ENCODE peak calls at places on chromosomes 13 and 19, in four cellular contexts. One of them, this sample, is unnamed.
A peak's percentile ranks its signal among the peaks of the same experiment; 100 is the strongest.

GRCh38 chr13:99947666-99948065 is 23.9 kb downstream of the ZIC5 start:
- DNase-seq in Peyer's patch: no peak
- DNase-seq in hepatocyte: no peak
- DNase-seq in lung: no peak
- DNase-seq in this sample: no peak

GRCh38 chr19:1183543-1184172 is 9.6 kb upstream of the SBNO2 start:
- DNase-seq in Peyer's patch: no peak
- DNase-seq in hepatocyte: peak; percentile 88
- DNase-seq in lung: no peak
- DNase-seq in this sample: peak; percentile 93

GRCh38 chr19:18278521-18279265 is 2.7 kb downstream of the JUND start:
- DNase-seq in Peyer's patch: peak; percentile 45
- DNase-seq in lung: no peak
- DNase-seq in hepatocyte: no peak
- DNase-seq in this sample: peak; percentile 37

GRCh38 chr13:27270594-27271520 is at the start of gene RASL11A:
- DNase-seq in Peyer's patch: peak; percentile 69
- DNase-seq in hepatocyte: peak; percentile 94
- DNase-seq in lung: peak; percentile 85
- DNase-seq in this sample: peak; percentile 87

GRCh38 chr19:34120846-34121639 is 51.3 kb upstream of the LSM14A start:
- DNase-seq in lung: no peak
- DNase-seq in hepatocyte: peak; percentile 48
- DNase-seq in Peyer's patch: no peak
- DNase-seq in this sample: peak; percentile 62

GRCh38 chr13:113981201-113981605 is 7.3 kb upstream of the C13orf46 start:
- DNase-seq in hepatocyte: no peak
- DNase-seq in Peyer's patch: no peak
- DNase-seq in lung: peak; percentile 88
- DNase-seq in this sample: no peak

GRCh38 chr19:47726467-47726866 is 13.2 kb downstream of the EHD2 start:
- DNase-seq in Peyer's patch: no peak
- DNase-seq in hepatocyte: no peak
- DNase-seq in lung: peak; percentile 62
- DNase-seq in this sample: no peak

GRCh38 chr13:20247403-20247802 is 15.3 kb upstream of the GJB6 start:
- DNase-seq in hepatocyte: no peak
- DNase-seq in lung: no peak
- DNase-seq in Peyer's patch: no peak
- DNase-seq in this sample: no peak

GRCh38 chr13:31945202-31945978 is 86.2 kb upstream of the FRY start:
- DNase-seq in hepatocyte: peak; percentile 48
- DNase-seq in lung: peak; percentile 58
- DNase-seq in Peyer's patch: no peak
- DNase-seq in this sample: no peak

GRCh38 chr19:1651548-1652394 is 644 bp downstream of the TCF3 start:
- DNase-seq in hepatocyte: peak; percentile 75
- DNase-seq in lung: no peak
- DNase-seq in Peyer's patch: peak; percentile 49
- DNase-seq in this sample: peak; percentile 46

GRCh38 chr13:62251734-62252133 is 836.1 kb upstream of the PCDH20 start:
- DNase-seq in hepatocyte: no peak
- DNase-seq in Peyer's patch: no peak
- DNase-seq in lung: no peak
- DNase-seq in this sample: no peak

GRCh38 chr13:100794575-100794974 is 120.0 kb upstream of the TMTC4 start:
- DNase-seq in lung: no peak
- DNase-seq in hepatocyte: no peak
- DNase-seq in Peyer's patch: no peak
- DNase-seq in this sample: no peak

GRCh38 chr19:2135474-2136402 is 15.6 kb downstream of the AP3D1 start:
- DNase-seq in Peyer's patch: no peak
- DNase-seq in hepatocyte: no peak
- DNase-seq in lung: no peak
- DNase-seq in this sample: no peak

GRCh38 chr19:2719910-2720776 is 1.0 kb downstream of the DIRAS1 start:
- DNase-seq in hepatocyte: no peak
- DNase-seq in Peyer's patch: no peak
- DNase-seq in lung: no peak
- DNase-seq in this sample: no peak

GRCh38 chr13:30998548-30999140 is 66.2 kb downstream of the TEX26 start:
- DNase-seq in Peyer's patch: no peak
- DNase-seq in hepatocyte: peak; percentile 53
- DNase-seq in lung: no peak
- DNase-seq in this sample: no peak

GRCh38 chr19:35088514-35088913 is 27.1 kb upstream of the FXYD3 start:
- DNase-seq in hepatocyte: peak; percentile 58
- DNase-seq in lung: no peak
- DNase-seq in Peyer's patch: no peak
- DNase-seq in this sample: no peak

GRCh38 chr13:65808061-65808460 is 1422.1 kb downstream of the PCDH9 start:
- DNase-seq in Peyer's patch: no peak
- DNase-seq in lung: no peak
- DNase-seq in hepatocyte: no peak
- DNase-seq in this sample: no peak

GRCh38 chr19:989381-990081 is 5.4 kb downstream of the WDR18 start:
- DNase-seq in hepatocyte: no peak
- DNase-seq in lung: no peak
- DNase-seq in Peyer's patch: no peak
- DNase-seq in this sample: no peak

GRCh38 chr13:80141114-80141849 is 199.6 kb downstream of the SPRY2 start:
- DNase-seq in hepatocyte: peak; percentile 39
- DNase-seq in Peyer's patch: no peak
- DNase-seq in lung: no peak
- DNase-seq in this sample: no peak

GRCh38 chr13:41137241-41137640 is 4.6 kb upstream of the KBTBD6 start:
- DNase-seq in hepatocyte: no peak
- DNase-seq in Peyer's patch: no peak
- DNase-seq in lung: no peak
- DNase-seq in this sample: no peak

GRCh38 chr19:35349614-35350521 is 2.2 kb downstream of the FFAR1 start:
- DNase-seq in Peyer's patch: peak; percentile 15
- DNase-seq in hepatocyte: no peak
- DNase-seq in lung: no peak
- DNase-seq in this sample: no peak

GRCh38 chr19:3183721-3184641 is 1.7 kb upstream of the NCLN start:
- DNase-seq in hepatocyte: no peak
- DNase-seq in Peyer's patch: no peak
- DNase-seq in lung: no peak
- DNase-seq in this sample: no peak

GRCh38 chr19:12833747-12834417 is 497 bp downstream of the RTBDN start:
- DNase-seq in Peyer's patch: no peak
- DNase-seq in lung: no peak
- DNase-seq in hepatocyte: peak; percentile 56
- DNase-seq in this sample: no peak
- TF ChIP-seq CTCF in Peyer's patch: no peak
- TF ChIP-seq CTCF in lung: no peak
- TF ChIP-seq CTCF in hepatocyte: no peak
- TF ChIP-seq CTCF in this sample: peak; percentile 14

DNA sequence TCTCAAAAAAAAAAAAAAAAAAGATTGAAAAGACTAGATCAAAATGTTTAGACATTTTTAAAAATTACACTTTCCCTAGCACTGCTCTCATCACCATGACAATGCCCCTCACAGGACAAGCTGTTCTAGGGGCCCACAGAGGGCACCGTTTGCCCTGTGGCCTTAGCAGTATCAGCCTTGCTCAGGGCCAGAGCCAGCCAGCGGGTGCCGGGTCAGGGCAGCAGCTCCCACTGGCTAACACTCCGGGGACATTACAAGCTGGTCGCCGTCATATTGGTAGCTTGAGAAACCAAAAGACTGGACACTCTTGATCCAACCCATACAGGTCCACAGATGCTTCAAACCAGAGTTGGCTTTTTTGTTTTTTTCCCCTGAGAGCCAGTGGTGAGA is 18.0 kb downstream of the CAPN12 start:
- DNase-seq in lung: no peak
- DNase-seq in Peyer's patch: no peak
- DNase-seq in hepatocyte: no peak
- DNase-seq in this sample: no peak
- H3K36me3 ChIP-seq in lung: peaks cover 90% of the 10 kb centered on the region
- H3K36me3 ChIP-seq in Peyer's patch: peaks cover 100% of the 10 kb centered on the region
- H3K36me3 ChIP-seq in hepatocyte: no peaks in the 10 kb centered on the region
- H3K36me3 ChIP-seq in this sample: peaks cover 13% of the 10 kb centered on the region

GRCh38 chr19:37738371-37738770 is 18.8 kb upstream of the ZNF607 start:
- DNase-seq in hepatocyte: no peak
- DNase-seq in lung: no peak
- DNase-seq in Peyer's patch: no peak
- DNase-seq in this sample: no peak
- H3K9me3 ChIP-seq in hepatocyte: peaks cover 34% of the 10 kb centered on the region
- H3K9me3 ChIP-seq in lung: peaks cover 35% of the 10 kb centered on the region
- H3K9me3 ChIP-seq in Peyer's patch: peaks cover 3% of the 10 kb centered on the region
- H3K9me3 ChIP-seq in this sample: peaks cover 38% of the 10 kb centered on the region

GRCh38 chr13:95660981-95661581 is 15.9 kb upstream of the DNAJC3 start:
- DNase-seq in Peyer's patch: no peak
- DNase-seq in hepatocyte: peak; percentile 64
- DNase-seq in lung: no peak
- DNase-seq in this sample: peak; percentile 67
- TF ChIP-seq CTCF in Peyer's patch: peak; percentile 31
- TF ChIP-seq CTCF in hepatocyte: peak; percentile 54
- TF ChIP-seq CTCF in lung: no peak
- TF ChIP-seq CTCF in this sample: peak; percentile 75

DNA sequence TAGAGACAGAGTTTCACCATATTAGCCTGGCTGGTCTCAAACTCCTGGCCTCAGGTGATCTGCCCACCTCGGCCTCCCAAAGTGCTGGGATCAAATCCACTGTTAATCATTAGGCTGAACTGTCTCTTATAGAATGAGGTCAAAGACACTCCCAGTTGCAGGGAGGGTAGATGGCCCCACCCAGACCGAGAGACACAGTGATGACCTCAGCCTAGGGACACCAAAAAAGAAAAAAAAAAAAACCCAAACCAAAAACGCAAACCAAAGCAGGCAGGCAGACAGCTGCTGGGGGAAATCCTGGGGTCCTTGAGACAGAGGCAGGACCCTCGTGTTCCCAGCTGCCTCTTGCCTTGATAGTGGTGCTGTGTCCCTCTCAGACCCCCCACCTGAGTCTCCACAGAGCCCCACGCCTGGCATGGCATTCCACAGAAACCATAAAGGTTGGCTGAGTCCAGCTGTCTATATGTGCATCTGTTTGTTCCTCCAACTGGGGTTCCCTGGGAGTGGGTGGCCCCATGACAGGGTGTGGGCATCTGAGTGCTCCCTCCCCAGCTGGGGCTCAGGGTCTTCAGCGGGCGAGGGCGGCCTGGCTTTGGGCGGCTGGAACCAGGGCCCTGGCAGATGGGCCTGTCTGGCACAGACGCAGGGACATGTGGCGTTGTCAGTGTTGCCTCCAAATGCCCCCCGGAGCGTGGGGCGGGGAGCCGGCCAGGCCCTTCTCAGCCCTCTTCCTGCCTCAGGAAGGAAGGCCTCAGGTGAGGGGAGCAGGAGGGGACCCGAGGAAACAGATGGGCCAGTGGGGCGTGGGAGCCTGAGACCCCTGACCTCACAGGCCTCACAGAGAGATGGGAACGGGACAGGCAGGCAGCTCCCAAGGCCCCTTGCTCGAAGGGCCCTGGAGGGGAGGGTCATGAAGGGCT is 5.2 kb downstream of the DAND5 start:
- DNase-seq in hepatocyte: no peak
- DNase-seq in Peyer's patch: no peak
- DNase-seq in lung: no peak
- DNase-seq in this sample: no peak
- H3K36me3 ChIP-seq in hepatocyte: no peaks in the 10 kb centered on the region
- H3K36me3 ChIP-seq in Peyer's patch: no peaks in the 10 kb centered on the region
- H3K36me3 ChIP-seq in lung: no peaks in the 10 kb centered on the region
- H3K36me3 ChIP-seq in this sample: no peaks in the 10 kb centered on the region

GRCh38 chr19:11652492-11652891 is 55.2 kb downstream of the ZNF627 start:
- DNase-seq in hepatocyte: no peak
- DNase-seq in Peyer's patch: no peak
- DNase-seq in lung: no peak
- DNase-seq in this sample: no peak

GRCh38 chr19:11656535-11656934 is 59.3 kb downstream of the ZNF627 start:
- DNase-seq in hepatocyte: no peak
- DNase-seq in Peyer's patch: no peak
- DNase-seq in lung: no peak
- DNase-seq in this sample: no peak

GRCh38 chr19:11651062-11651461 is 53.8 kb downstream of the ZNF627 start:
- DNase-seq in Peyer's patch: no peak
- DNase-seq in lung: no peak
- DNase-seq in hepatocyte: no peak
- DNase-seq in this sample: no peak

GRCh38 chr19:11649941-11650340 is 52.7 kb downstream of the ZNF627 start:
- DNase-seq in hepatocyte: no peak
- DNase-seq in lung: no peak
- DNase-seq in Peyer's patch: no peak
- DNase-seq in this sample: no peak

DNA sequence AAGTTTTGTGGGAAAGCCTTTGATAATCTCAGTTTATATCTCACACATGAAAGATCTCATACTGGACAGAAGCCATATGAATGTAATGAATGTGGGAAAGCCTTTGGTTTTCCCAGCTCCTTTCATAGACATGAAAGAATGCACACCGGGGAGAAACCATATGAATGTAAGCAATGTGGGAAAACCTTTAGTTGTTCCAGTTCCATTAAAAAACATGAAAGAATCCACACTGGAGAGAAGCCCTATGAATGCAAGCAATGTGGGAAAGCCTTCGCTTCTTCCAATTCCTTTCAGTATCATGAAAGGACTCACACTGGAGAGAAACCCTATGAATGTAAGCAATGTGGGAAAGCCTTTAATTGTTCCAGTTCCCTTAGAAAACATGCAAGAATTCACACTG is 54.8 kb downstream of the ZNF627 start:
- DNase-seq in hepatocyte: no peak
- DNase-seq in lung: no peak
- DNase-seq in Peyer's patch: no peak
- DNase-seq in this sample: no peak
- H3K9me3 ChIP-seq in hepatocyte: peaks cover 27% of the 10 kb centered on the region
- H3K9me3 ChIP-seq in lung: peaks cover 3% of the 10 kb centered on the region
- H3K9me3 ChIP-seq in Peyer's patch: peaks cover 4% of the 10 kb centered on the region
- H3K9me3 ChIP-seq in this sample: peaks cover 25% of the 10 kb centered on the region

GRCh38 chr19:4579389-4579788 is 19.9 kb upstream of the SEMA6B start:
- DNase-seq in hepatocyte: no peak
- DNase-seq in Peyer's patch: no peak
- DNase-seq in lung: no peak
- DNase-seq in this sample: no peak

GRCh38 chr19:4580961-4581380 is 21.5 kb upstream of the SEMA6B start:
- DNase-seq in lung: no peak
- DNase-seq in hepatocyte: no peak
- DNase-seq in Peyer's patch: no peak
- DNase-seq in this sample: no peak

GRCh38 chr19:4581381-4582111 is 22.1 kb upstream of the SEMA6B start:
- DNase-seq in Peyer's patch: no peak
- DNase-seq in lung: no peak
- DNase-seq in hepatocyte: no peak
- DNase-seq in this sample: peak; percentile 54

GRCh38 chr19:4578552-4579248 is 19.2 kb upstream of the SEMA6B start:
- DNase-seq in Peyer's patch: no peak
- DNase-seq in lung: no peak
- DNase-seq in hepatocyte: peak; percentile 13
- DNase-seq in this sample: no peak

GRCh38 chr19:4580021-4580901 is 20.8 kb upstream of the SEMA6B start:
- DNase-seq in Peyer's patch: no peak
- DNase-seq in hepatocyte: peak; percentile 11
- DNase-seq in lung: no peak
- DNase-seq in this sample: no peak
- TF ChIP-seq CTCF in Peyer's patch: no peak
- TF ChIP-seq CTCF in hepatocyte: peak; percentile 15
- TF ChIP-seq CTCF in lung: no peak
- TF ChIP-seq CTCF in this sample: no peak